ENCODE peak calls at places on chromosomes 7 and 10, in seven cellular contexts. One of them, this sample, is unnamed.

GRCh38 chr7:97025983-97026704 is 1.5 kb upstream of the DLX5 start:
- DNase-seq in A549: no peak
- DNase-seq in astrocyte of the spinal cord: no peak
- DNase-seq in transverse colon: no peak
- DNase-seq in heart right ventricle: no peak
- DNase-seq in fibroblast of mammary gland: no peak
- DNase-seq in tibial nerve: no peak
- DNase-seq in this sample: no peak

GRCh38 chr7:22700559-22701002 is 26.4 kb upstream of the IL6 start:
- DNase-seq in astrocyte of the spinal cord: peak; percentile 53
- DNase-seq in tibial nerve: no peak
- DNase-seq in transverse colon: no peak
- DNase-seq in heart right ventricle: no peak
- DNase-seq in fibroblast of mammary gland: peak; percentile 77
- DNase-seq in A549: no peak
- DNase-seq in this sample: no peak

GRCh38 chr10:10223129-10223528 is 794.5 kb upstream of the CELF2 start:
- DNase-seq in A549: no peak
- DNase-seq in tibial nerve: no peak
- DNase-seq in astrocyte of the spinal cord: no peak
- DNase-seq in fibroblast of mammary gland: no peak
- DNase-seq in transverse colon: no peak
- DNase-seq in heart right ventricle: no peak
- DNase-seq in this sample: no peak

GRCh38 chr10:101050206-101051069 is 11.4 kb upstream of the KAZALD1 start:
- DNase-seq in heart right ventricle: peak; percentile 60
- DNase-seq in fibroblast of mammary gland: peak; percentile 32
- DNase-seq in A549: no peak
- DNase-seq in tibial nerve: no peak
- DNase-seq in transverse colon: peak; percentile 77
- DNase-seq in astrocyte of the spinal cord: peak; percentile 54
- DNase-seq in this sample: peak; percentile 59

GRCh38 chr7:39609462-39610149 is 13.8 kb upstream of the RALA start:
- DNase-seq in A549: no peak
- DNase-seq in tibial nerve: no peak
- DNase-seq in fibroblast of mammary gland: no peak
- DNase-seq in transverse colon: no peak
- DNase-seq in heart right ventricle: peak; percentile 33
- DNase-seq in astrocyte of the spinal cord: no peak
- DNase-seq in this sample: no peak

GRCh38 chr10:75202321-75203096 is 8.1 kb upstream of the VDAC2 start:
- DNase-seq in transverse colon: peak; percentile 60
- DNase-seq in tibial nerve: no peak
- DNase-seq in astrocyte of the spinal cord: peak; percentile 41
- DNase-seq in heart right ventricle: peak; percentile 68
- DNase-seq in fibroblast of mammary gland: peak; percentile 72
- DNase-seq in A549: peak; percentile 40
- DNase-seq in this sample: peak; percentile 74

GRCh38 chr7:140263277-140263676 is 86.5 kb upstream of the KDM7A start:
- DNase-seq in transverse colon: no peak
- DNase-seq in tibial nerve: no peak
- DNase-seq in fibroblast of mammary gland: no peak
- DNase-seq in heart right ventricle: no peak
- DNase-seq in A549: no peak
- DNase-seq in astrocyte of the spinal cord: no peak
- DNase-seq in this sample: no peak

GRCh38 chr7:1329966-1330915 is 97.6 kb downstream of the UNCX start:
- DNase-seq in astrocyte of the spinal cord: no peak
- DNase-seq in transverse colon: no peak
- DNase-seq in A549: no peak
- DNase-seq in tibial nerve: no peak
- DNase-seq in heart right ventricle: no peak
- DNase-seq in fibroblast of mammary gland: no peak
- DNase-seq in this sample: no peak

GRCh38 chr7:138663741-138664710 is 37.1 kb downstream of the SVOPL start:
- DNase-seq in astrocyte of the spinal cord: peak; percentile 6
- DNase-seq in heart right ventricle: no peak
- DNase-seq in A549: no peak
- DNase-seq in fibroblast of mammary gland: no peak
- DNase-seq in tibial nerve: no peak
- DNase-seq in transverse colon: peak; percentile 25
- DNase-seq in this sample: peak; percentile 27

GRCh38 chr10:129759214-129760002 is 204.7 kb downstream of the EBF3 start:
- DNase-seq in heart right ventricle: no peak
- DNase-seq in fibroblast of mammary gland: no peak
- DNase-seq in transverse colon: peak; percentile 3
- DNase-seq in astrocyte of the spinal cord: no peak
- DNase-seq in A549: no peak
- DNase-seq in tibial nerve: no peak
- DNase-seq in this sample: no peak

GRCh38 chr10:102198027-102198426 is 28.1 kb upstream of the ELOVL3 start:
- DNase-seq in fibroblast of mammary gland: no peak
- DNase-seq in transverse colon: no peak
- DNase-seq in astrocyte of the spinal cord: no peak
- DNase-seq in tibial nerve: no peak
- DNase-seq in A549: no peak
- DNase-seq in heart right ventricle: no peak
- DNase-seq in this sample: peak; percentile 12

GRCh38 chr10:97475936-97476594 is 22.2 kb downstream of the MMS19 start:
- DNase-seq in fibroblast of mammary gland: peak; percentile 80
- DNase-seq in tibial nerve: no peak
- DNase-seq in heart right ventricle: no peak
- DNase-seq in transverse colon: no peak
- DNase-seq in astrocyte of the spinal cord: peak; percentile 67
- DNase-seq in A549: no peak
- DNase-seq in this sample: peak; percentile 57

GRCh38 chr7:2812831-2813230 is 31.3 kb downstream of the GNA12 start:
- DNase-seq in heart right ventricle: no peak
- DNase-seq in fibroblast of mammary gland: peak; percentile 40
- DNase-seq in transverse colon: no peak
- DNase-seq in astrocyte of the spinal cord: no peak
- DNase-seq in A549: no peak
- DNase-seq in tibial nerve: no peak
- DNase-seq in this sample: no peak

GRCh38 chr10:106147050-106147449 is 1017.5 kb downstream of the SORCS1 start:
- DNase-seq in astrocyte of the spinal cord: no peak
- DNase-seq in fibroblast of mammary gland: no peak
- DNase-seq in heart right ventricle: no peak
- DNase-seq in tibial nerve: no peak
- DNase-seq in A549: no peak
- DNase-seq in transverse colon: no peak
- DNase-seq in this sample: no peak

GRCh38 chr7:81956520-81956919 is 186.7 kb upstream of the HGF start:
- DNase-seq in tibial nerve: no peak
- DNase-seq in fibroblast of mammary gland: peak; percentile 76
- DNase-seq in A549: peak; percentile 5
- DNase-seq in transverse colon: no peak
- DNase-seq in heart right ventricle: no peak
- DNase-seq in astrocyte of the spinal cord: peak; percentile 52
- DNase-seq in this sample: peak; percentile 23

GRCh38 chr7:44608916-44609648 is 2.7 kb downstream of the OGDH start:
- DNase-seq in astrocyte of the spinal cord: no peak
- DNase-seq in tibial nerve: no peak
- DNase-seq in transverse colon: no peak
- DNase-seq in heart right ventricle: no peak
- DNase-seq in fibroblast of mammary gland: peak; percentile 33
- DNase-seq in A549: no peak
- DNase-seq in this sample: peak; percentile 11

GRCh38 chr7:50865450-50865849 is 82.8 kb upstream of the GRB10 start:
- DNase-seq in transverse colon: no peak
- DNase-seq in tibial nerve: no peak
- DNase-seq in A549: no peak
- DNase-seq in fibroblast of mammary gland: no peak
- DNase-seq in astrocyte of the spinal cord: no peak
- DNase-seq in heart right ventricle: no peak
- DNase-seq in this sample: peak; percentile 34

GRCh38 chr10:49512121-49512809 is 26.7 kb downstream of the ERCC6 start:
- DNase-seq in fibroblast of mammary gland: peak; percentile 50
- DNase-seq in heart right ventricle: no peak
- DNase-seq in astrocyte of the spinal cord: peak; percentile 47
- DNase-seq in A549: peak; percentile 7
- DNase-seq in tibial nerve: no peak
- DNase-seq in transverse colon: no peak
- DNase-seq in this sample: peak; percentile 52

GRCh38 chr10:71074176-71074755 is 138.1 kb upstream of the UNC5B start:
- DNase-seq in tibial nerve: no peak
- DNase-seq in heart right ventricle: no peak
- DNase-seq in A549: no peak
- DNase-seq in astrocyte of the spinal cord: no peak
- DNase-seq in fibroblast of mammary gland: no peak
- DNase-seq in transverse colon: no peak
- DNase-seq in this sample: peak; percentile 52

GRCh38 chr10:21318768-21319167 is 206.7 kb downstream of the SKIDA1 start:
- DNase-seq in transverse colon: no peak
- DNase-seq in astrocyte of the spinal cord: no peak
- DNase-seq in fibroblast of mammary gland: peak; percentile 38
- DNase-seq in tibial nerve: no peak
- DNase-seq in A549: no peak
- DNase-seq in heart right ventricle: no peak
- DNase-seq in this sample: no peak

GRCh38 chr10:91088300-91089140 is 131.9 kb upstream of the PCGF5 start:
- DNase-seq in fibroblast of mammary gland: peak; percentile 38
- DNase-seq in A549: peak; percentile 23
- DNase-seq in tibial nerve: no peak
- DNase-seq in heart right ventricle: no peak
- DNase-seq in transverse colon: no peak
- DNase-seq in astrocyte of the spinal cord: peak; percentile 22
- DNase-seq in this sample: no peak

GRCh38 chr10:86178401-86179142 is 188.0 kb downstream of the GRID1 start:
- DNase-seq in transverse colon: no peak
- DNase-seq in heart right ventricle: no peak
- DNase-seq in A549: peak; percentile 58
- DNase-seq in tibial nerve: no peak
- DNase-seq in astrocyte of the spinal cord: no peak
- DNase-seq in fibroblast of mammary gland: no peak
- DNase-seq in this sample: no peak

GRCh38 chr10:48253970-48254657 is 20.4 kb downstream of the FRMPD2 start:
- DNase-seq in heart right ventricle: no peak
- DNase-seq in transverse colon: no peak
- DNase-seq in astrocyte of the spinal cord: peak; percentile 69
- DNase-seq in fibroblast of mammary gland: peak; percentile 3
- DNase-seq in A549: no peak
- DNase-seq in tibial nerve: no peak
- DNase-seq in this sample: peak; percentile 93

GRCh38 chr7:32070051-32070405 is 179 bp downstream of the PDE1C start:
- DNase-seq in transverse colon: no peak
- DNase-seq in A549: no peak
- DNase-seq in astrocyte of the spinal cord: peak; percentile 18
- DNase-seq in heart right ventricle: no peak
- DNase-seq in fibroblast of mammary gland: no peak
- DNase-seq in tibial nerve: no peak
- DNase-seq in this sample: no peak
- H3K4me3 ChIP-seq in transverse colon: peak overlapping the region; percentile 29
- H3K4me3 ChIP-seq in A549: peak overlapping the region; percentile 58
- H3K4me3 ChIP-seq in astrocyte of the spinal cord: peak overlapping the region; percentile 73
- H3K4me3 ChIP-seq in heart right ventricle: peak overlapping the region; percentile 67
- H3K4me3 ChIP-seq in fibroblast of mammary gland: no peak overlapping the region
- H3K4me3 ChIP-seq in tibial nerve: peak overlapping the region; percentile 25
- H3K4me3 ChIP-seq in this sample: no peak overlapping the region

GRCh38 chr7:155453296-155454182 is 4.4 kb upstream of the EN2 start:
- DNase-seq in transverse colon: no peak
- DNase-seq in fibroblast of mammary gland: no peak
- DNase-seq in A549: no peak
- DNase-seq in heart right ventricle: no peak
- DNase-seq in astrocyte of the spinal cord: no peak
- DNase-seq in tibial nerve: no peak
- DNase-seq in this sample: no peak
- H3K4me3 ChIP-seq in transverse colon: no peak overlapping the region
- H3K4me3 ChIP-seq in fibroblast of mammary gland: no peak overlapping the region
- H3K4me3 ChIP-seq in A549: peak overlapping the region; percentile 41
- H3K4me3 ChIP-seq in heart right ventricle: peak overlapping the region; percentile 8
- H3K4me3 ChIP-seq in astrocyte of the spinal cord: no peak overlapping the region
- H3K4me3 ChIP-seq in tibial nerve: no peak overlapping the region
- H3K4me3 ChIP-seq in this sample: no peak overlapping the region

DNA sequence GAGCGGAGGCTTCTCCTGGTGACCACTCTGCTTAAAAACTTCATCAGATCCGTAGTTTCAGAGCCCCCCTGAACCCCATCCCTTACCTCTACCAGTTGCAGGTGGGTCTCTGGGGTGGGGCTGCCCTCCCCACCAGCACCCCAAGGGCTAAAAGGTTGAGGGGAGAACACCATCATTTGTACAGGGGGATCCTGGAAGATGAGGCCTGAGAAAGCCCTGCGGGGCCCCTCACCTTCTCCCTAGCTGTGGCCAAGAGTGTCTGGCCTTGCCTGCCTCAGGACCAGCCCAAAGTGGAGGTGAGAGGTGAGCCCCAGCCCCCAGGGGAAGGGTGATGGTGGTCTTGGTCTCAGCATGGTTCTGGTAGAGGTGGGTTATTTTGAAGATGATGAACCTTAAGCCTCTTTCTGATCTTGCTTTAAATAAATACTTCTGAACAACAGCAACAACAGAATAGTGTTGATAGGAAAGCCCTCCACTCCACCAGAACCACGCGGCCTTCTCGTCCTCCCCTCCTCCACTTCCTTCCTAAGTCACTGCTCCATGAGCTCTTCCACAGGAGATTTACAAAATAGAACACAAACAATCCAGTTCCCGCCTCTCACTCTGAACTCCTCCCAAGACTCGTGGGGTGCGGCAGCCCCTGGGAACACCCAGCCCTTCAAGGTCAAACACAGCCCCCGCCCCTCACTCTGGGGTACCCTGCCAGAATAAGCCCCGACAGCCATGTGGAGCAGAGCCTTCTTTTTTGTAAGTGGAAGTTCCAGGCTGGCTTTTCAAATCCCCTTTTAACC is 169.1 kb downstream of the EGFR start:
- DNase-seq in astrocyte of the spinal cord: no peak
- DNase-seq in A549: no peak
- DNase-seq in tibial nerve: no peak
- DNase-seq in fibroblast of mammary gland: no peak
- DNase-seq in heart right ventricle: peak; percentile 46
- DNase-seq in transverse colon: peak; percentile 19
- DNase-seq in this sample: no peak
- H3K4me3 ChIP-seq in astrocyte of the spinal cord: no peak overlapping the region
- H3K4me3 ChIP-seq in A549: no peak overlapping the region
- H3K4me3 ChIP-seq in tibial nerve: no peak overlapping the region
- H3K4me3 ChIP-seq in fibroblast of mammary gland: no peak overlapping the region
- H3K4me3 ChIP-seq in heart right ventricle: no peak overlapping the region
- H3K4me3 ChIP-seq in transverse colon: no peak overlapping the region
- H3K4me3 ChIP-seq in this sample: no peak overlapping the region

GRCh38 chr7:63927261-63927660 is 71.4 kb upstream of the ZNF722 start:
- DNase-seq in heart right ventricle: no peak
- DNase-seq in transverse colon: no peak
- DNase-seq in tibial nerve: no peak
- DNase-seq in astrocyte of the spinal cord: no peak
- DNase-seq in fibroblast of mammary gland: no peak
- DNase-seq in A549: no peak
- DNase-seq in this sample: no peak
- H3K4me3 ChIP-seq in heart right ventricle: no peak overlapping the region
- H3K4me3 ChIP-seq in transverse colon: no peak overlapping the region
- H3K4me3 ChIP-seq in tibial nerve: peak overlapping the region; percentile 58
- H3K4me3 ChIP-seq in astrocyte of the spinal cord: no peak overlapping the region
- H3K4me3 ChIP-seq in fibroblast of mammary gland: no peak overlapping the region
- H3K4me3 ChIP-seq in A549: no peak overlapping the region
- H3K4me3 ChIP-seq in this sample: no peak overlapping the region